ENCODE peak calls at places on chromosomes 3 and 15, in six cellular contexts. Y, J, C, F, T and I are unnamed samples.

GRCh38 chr15:91068966-91069365 is 31.1 kb upstream of the SV2B start:
- DNase-seq in Y (no peak), C (no peak), T (no peak), F (no peak), J (no peak), I (no peak)

GRCh38 chr3:108302570-108302969 is 6.2 kb downstream of the HHLA2 start:
- DNase-seq in J (no peak), Y (no peak), F (no peak), T (no peak), C (no peak), I (no peak)

GRCh38 chr3:57910988-57911387 is 97.2 kb upstream of the FLNB start:
- DNase-seq in C (no peak), T (no peak), J (no peak), Y (no peak), F (peak; percentile 42), I (peak; percentile 22)

GRCh38 chr3:17372811-17373210 is 369.6 kb downstream of the TBC1D5 start:
- DNase-seq in C (no peak), J (no peak), F (no peak), T (no peak), Y (no peak), I (no peak)

GRCh38 chr15:92906563-92907081 is 6.5 kb downstream of the CHD2 start:
- DNase-seq in C (no peak), T (no peak), F (peak; percentile 69), Y (no peak), J (no peak), I (no peak)

GRCh38 chr3:53046171-53047170 is 598 bp upstream of the SFMBT1 start:
- DNase-seq in C (no peak), T (peak; percentile 51), J (no peak), F (peak; percentile 82), Y (peak; percentile 88), I (peak; percentile 31)

GRCh38 chr15:43878466-43878865 is 51.7 kb downstream of the WDR76 start:
- DNase-seq in F (no peak), C (no peak), J (no peak), T (no peak), Y (no peak), I (no peak)

GRCh38 chr3:163071684-163072083 is 1575.1 kb downstream of the OTOL1 start:
- DNase-seq in C (no peak), T (no peak), J (no peak), Y (no peak), F (no peak), I (no peak)

GRCh38 chr3:94114667-94115066 is 51.8 kb downstream of the NSUN3 start:
- DNase-seq in Y (no peak), T (no peak), F (no peak), J (peak; percentile 19), C (no peak), I (no peak)

GRCh38 chr3:183988216-183988790 is 29.4 kb downstream of the ABCC5 start:
- DNase-seq in C (peak; percentile 52), Y (no peak), T (no peak), F (no peak), J (no peak), I (no peak)

GRCh38 chr3:195699860-195700259 is 20.9 kb upstream of the MUC20 start:
- DNase-seq in J (no peak), Y (no peak), T (no peak), F (no peak), C (no peak), I (no peak)

GRCh38 chr3:63911395-63911900 is 735 bp downstream of the SCAANT1 start:
- DNase-seq in T (no peak), Y (no peak), J (no peak), C (no peak), F (no peak), I (no peak)

GRCh38 chr3:69250014-69250413 is 127.6 kb upstream of the LMOD3 start:
- DNase-seq in C (peak; percentile 18), J (no peak), T (no peak), F (no peak), Y (no peak), I (peak; percentile 6)

GRCh38 chr3:196662033-196662432 is 22.5 kb downstream of the NRROS start:
- DNase-seq in T (no peak), C (no peak), J (no peak), F (no peak), Y (no peak), I (no peak)

GRCh38 chr15:39968273-39969001 is 34.5 kb downstream of the EIF2AK4 start:
- DNase-seq in Y (no peak), T (no peak), F (peak; percentile 43), C (no peak), J (no peak), I (no peak)

GRCh38 chr3:46096781-46097180 is 69.5 kb upstream of the XCR1 start:
- DNase-seq in Y (no peak), J (no peak), F (no peak), T (no peak), C (no peak), I (no peak)

GRCh38 chr3:81352867-81353266 is 408.6 kb downstream of the GBE1 start:
- DNase-seq in T (no peak), F (no peak), C (no peak), J (no peak), Y (no peak), I (peak; percentile 56)

GRCh38 chr15:72851586-72851985 is 68.0 kb upstream of the ADPGK start:
- DNase-seq in F (no peak), C (no peak), T (no peak), Y (no peak), J (no peak), I (no peak)

GRCh38 chr15:77966540-77967290 is 110.8 kb downstream of the TBC1D2B start:
- DNase-seq in T (no peak), C (no peak), F (peak; percentile 65), J (no peak), Y (no peak), I (peak; percentile 42)

GRCh38 chr3:47961815-47962606 is 54.2 kb downstream of the MAP4 start:
- DNase-seq in F (peak; percentile 57), T (no peak), Y (no peak), C (no peak), J (peak; percentile 34), I (no peak)

GRCh38 chr3:180048840-180049239 is 12.1 kb upstream of the PEX5L start:
- DNase-seq in Y (no peak), J (no peak), C (peak; percentile 34), F (no peak), T (no peak), I (no peak)

GRCh38 chr15:39511915-39512260 is 69.0 kb upstream of the THBS1 start:
- DNase-seq in C (no peak), T (no peak), Y (no peak), J (peak; percentile 39), F (no peak), I (no peak)

GRCh38 chr3:117218709-117219108 is 509.1 kb downstream of the TUSC7 start:
- DNase-seq in C (no peak), Y (no peak), T (no peak), F (no peak), J (no peak), I (no peak)

GRCh38 chr15:49255966-49256759 is 86.1 kb downstream of the GALK2 start:
- DNase-seq in F (no peak), C (no peak), Y (no peak), T (no peak), J (peak; percentile 57), I (no peak)

GRCh38 chr3:70312336-70312735 is at the start of gene MDFIC2:
- DNase-seq in C (no peak), Y (no peak), T (no peak), J (no peak), F (no peak), I (no peak)

GRCh38 chr15:91258436-91258779 is 158.4 kb downstream of the SV2B start:
- DNase-seq in C (no peak), J (no peak), F (peak; percentile 4), Y (no peak), T (no peak), I (no peak)

DNA sequence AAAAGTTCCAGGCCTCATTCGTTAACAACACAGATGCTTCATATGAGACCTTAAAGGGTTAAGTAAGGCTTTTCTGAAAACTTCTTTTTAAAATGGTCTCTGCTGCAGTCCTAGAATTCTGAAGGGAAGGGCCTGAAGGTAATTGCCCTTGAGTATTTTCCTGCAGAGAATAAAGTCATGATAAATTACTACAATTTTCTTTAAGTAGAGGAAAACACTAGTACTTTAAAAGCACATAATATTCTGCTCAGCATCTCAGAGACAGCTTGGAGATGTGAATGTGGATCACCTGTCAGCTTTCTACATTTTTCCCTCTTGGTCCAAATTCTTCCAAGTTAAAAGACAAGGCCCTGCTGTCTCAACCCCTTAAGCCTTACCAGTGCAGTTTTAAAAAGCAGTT is 419.5 kb downstream of the MFSD1 start:
- DNase-seq in F (no peak), T (no peak), Y (no peak), C (no peak), J (no peak), I (no peak)
- TF ChIP-seq CTCF in F (no peak), T (no peak), Y (no peak), C (no peak), J (no peak), I (no peak)

GRCh38 chr3:11154036-11154952 is at the start of gene HRH1:
- DNase-seq in F (no peak), J (no peak), C (no peak), T (no peak), Y (no peak), I (peak; percentile 22)

GRCh38 chr3:11157406-11157805 is 3.1 kb downstream of the HRH1 start:
- DNase-seq in C (no peak), J (no peak), T (no peak), F (no peak), Y (no peak), I (no peak)

GRCh38 chr3:11156026-11156410 is 1.7 kb downstream of the HRH1 start:
- DNase-seq in C (no peak), J (no peak), F (no peak), T (no peak), Y (no peak), I (no peak)

GRCh38 chr3:11154953-11155325 is 646 bp downstream of the HRH1 start:
- DNase-seq in Y (no peak), T (no peak), J (no peak), F (no peak), C (no peak), I (no peak)

GRCh38 chr3:11155341-11156025 is 1.2 kb downstream of the HRH1 start:
- DNase-seq in J (peak; percentile 62), Y (peak; percentile 81), C (peak; percentile 63), T (peak; percentile 41), F (no peak), I (peak; percentile 84)
- TF ChIP-seq CTCF in J (peak; percentile 99), Y (peak; percentile 45), C (peak; percentile 99), T (peak; percentile 43), F (no peak), I (peak; percentile 90)

GRCh38 chr3:169772951-169773816 is at the start of gene MYNN:
- DNase-seq in C (peak; percentile 41), Y (peak; percentile 98), T (peak; percentile 91), J (peak; percentile 69), F (peak; percentile 93), I (peak; percentile 94)
- TF ChIP-seq CTCF in C (no peak), Y (peak; percentile 12), T (no peak), J (peak; percentile 10), F (peak; percentile 50), I (peak; percentile 16)

DNA sequence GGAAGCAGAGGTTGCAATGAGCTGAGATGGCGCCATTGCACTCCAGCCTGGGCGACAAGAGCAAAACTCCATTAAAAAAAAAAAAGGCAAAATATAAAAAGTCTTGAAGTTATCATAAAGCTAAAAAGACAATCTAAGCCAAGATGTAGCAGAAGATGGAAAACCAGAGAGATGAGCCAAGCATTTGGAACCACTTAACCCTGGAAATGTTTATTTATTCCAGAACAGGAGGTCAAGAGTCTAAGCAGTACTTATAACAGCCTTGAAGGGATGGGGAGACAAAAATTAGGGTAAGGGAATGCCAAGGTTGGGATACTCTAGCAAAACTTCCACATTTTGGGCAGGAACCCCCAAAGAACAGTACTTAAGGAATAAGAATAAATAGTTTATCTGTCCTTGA is 30.1 kb downstream of the FAIM start:
- DNase-seq in J (no peak), Y (no peak), T (no peak), F (no peak), C (no peak), I (no peak)
- TF ChIP-seq CTCF in J (no peak), Y (no peak), T (no peak), F (no peak), C (no peak), I (no peak)